ENCODE peak calls at places on chromosomes 12 and 14, in five cellular contexts. C, Q, D, M and V are unnamed samples.

GRCh38 chr12:64752833-64753238 is 6.4 kb downstream of the GNS start:
- DNase-seq in Q (no peak), M (no peak), D (no peak), C (no peak), V (no peak)

GRCh38 chr14:39474416-39474911 is 42.2 kb upstream of the FBXO33 start:
- DNase-seq in C (no peak), D (no peak), M (no peak), Q (no peak), V (no peak)

GRCh38 chr14:98371141-98371540 is 900.9 kb downstream of the BCL11B start:
- DNase-seq in Q (no peak), M (no peak), D (no peak), C (no peak), V (no peak)

GRCh38 chr14:65476290-65476941 is 63.9 kb downstream of the FUT8 start:
- DNase-seq in C (no peak), D (no peak), M (no peak), Q (no peak), V (no peak)

GRCh38 chr12:2126676-2127406 is 74.1 kb downstream of the CACNA1C start:
- DNase-seq in D (no peak), C (no peak), M (no peak), Q (no peak), V (no peak)

GRCh38 chr14:31716208-31716607 is 155.0 kb downstream of the NUBPL start:
- DNase-seq in D (no peak), C (no peak), M (no peak), Q (peak), V (no peak)

GRCh38 chr14:92897922-92898599 is 24.9 kb upstream of the CHGA start:
- DNase-seq in M (no peak), D (no peak), C (no peak), Q (no peak), V (peak)

GRCh38 chr12:112430929-112431328 is 12.2 kb downstream of the PTPN11 start:
- DNase-seq in Q (no peak), M (no peak), C (no peak), D (no peak), V (no peak)

GRCh38 chr12:45543887-45544286 is 185.6 kb upstream of the ARID2 start:
- DNase-seq in Q (peak), M (peak), C (no peak), D (peak), V (peak)

GRCh38 chr12:89673603-89674002 is 35.0 kb downstream of the ATP2B1 start:
- DNase-seq in C (no peak), Q (no peak), M (no peak), D (no peak), V (no peak)

GRCh38 chr12:105343836-105344235 is 13.3 kb downstream of the C12orf75 start:
- DNase-seq in D (no peak), M (no peak), C (no peak), Q (no peak), V (no peak)

GRCh38 chr12:113242560-113242959 is 21.3 kb downstream of the TPCN1 start:
- DNase-seq in D (no peak), Q (no peak), M (no peak), C (no peak), V (no peak)

GRCh38 chr14:85387181-85387580 is 142.8 kb upstream of the FLRT2 start:
- DNase-seq in C (no peak), Q (no peak), D (no peak), M (no peak), V (no peak)

DNA sequence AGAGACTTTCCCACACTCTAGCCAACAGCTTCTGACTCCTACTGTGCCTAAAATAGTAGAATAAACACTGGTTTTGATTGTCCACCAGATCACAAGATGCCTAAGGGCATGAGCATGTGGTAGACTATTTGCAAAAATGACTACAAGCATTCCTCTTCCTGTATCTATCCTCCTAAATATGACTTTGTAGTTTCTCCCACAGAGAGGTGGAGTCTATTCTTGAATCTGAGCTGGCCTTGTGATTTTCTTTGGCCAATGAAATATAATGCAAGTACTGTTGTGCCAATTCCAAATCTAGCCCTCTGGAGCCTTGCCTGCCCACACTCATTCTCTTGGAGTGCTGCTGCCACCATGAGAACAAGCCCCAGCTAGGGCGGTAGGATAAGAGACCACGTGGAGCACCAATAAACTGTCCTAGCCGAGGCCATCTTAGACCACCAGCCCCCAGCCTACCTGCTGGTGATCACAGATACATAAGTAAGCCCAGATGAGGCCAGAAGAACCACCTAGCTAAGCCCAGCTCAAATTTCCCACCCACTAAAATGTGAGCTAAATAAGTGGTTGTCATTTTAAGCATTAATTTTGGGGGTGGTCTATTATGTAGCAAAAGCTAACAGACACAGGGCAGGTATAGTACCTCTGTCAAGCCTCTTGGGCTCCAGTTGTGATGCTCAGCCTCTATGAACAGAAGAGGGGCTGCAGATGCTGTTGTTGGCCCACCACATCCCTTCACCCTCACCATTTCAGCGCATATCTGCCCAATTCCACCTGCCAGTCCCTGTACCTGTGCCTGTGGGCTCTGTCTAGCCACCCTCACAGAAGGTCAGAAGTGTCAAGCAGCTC is 17.9 kb downstream of the ZFP36L1 start:
- DNase-seq in M (no peak), Q (peak), D (no peak), C (peak), V (peak)
- TF ChIP-seq CTCF in M (no peak), Q (no peak), D (no peak), C (no peak), V (no peak)

GRCh38 chr14:80403036-80403435 is 191.7 kb upstream of the DIO2 start:
- DNase-seq in Q (no peak), C (no peak), M (no peak), D (no peak), V (no peak)
- TF ChIP-seq CTCF in Q (no peak), C (no peak), M (no peak), D (no peak), V (no peak)

GRCh38 chr12:50261654-50262053 is 21.7 kb downstream of the LIMA1 start:
- DNase-seq in C (no peak), Q (peak), D (no peak), M (no peak), V (peak)
- TF ChIP-seq CTCF in C (no peak), Q (peak), D (no peak), M (no peak), V (no peak)

GRCh38 chr14:51131516-51131915 is 36.6 kb upstream of the TRIM9 start:
- DNase-seq in M (no peak), C (no peak), Q (no peak), D (no peak), V (no peak)

DNA sequence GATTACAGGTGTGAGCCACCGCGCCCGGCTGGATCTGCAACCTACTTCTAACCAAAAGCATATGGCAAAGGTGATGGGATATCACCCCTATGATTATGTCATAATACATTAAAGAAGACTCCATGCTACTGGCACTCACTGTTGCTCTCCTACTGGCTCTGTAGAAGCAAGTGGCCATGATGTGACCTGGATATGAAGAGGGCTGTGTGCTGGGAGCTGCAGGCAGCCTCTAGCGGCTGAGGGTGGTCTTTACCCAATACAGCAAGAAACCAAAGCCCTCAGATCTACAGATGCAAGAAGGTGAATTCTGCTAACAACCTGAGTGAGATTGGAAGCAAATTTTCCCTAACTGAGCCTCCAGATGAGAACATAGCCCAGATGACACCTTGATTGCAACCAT is 34.2 kb upstream of the TRIM9 start:
- DNase-seq in M (no peak), C (no peak), Q (no peak), D (no peak), V (no peak)
- TF ChIP-seq CTCF in M (no peak), C (no peak), Q (no peak), D (no peak), V (no peak)

DNA sequence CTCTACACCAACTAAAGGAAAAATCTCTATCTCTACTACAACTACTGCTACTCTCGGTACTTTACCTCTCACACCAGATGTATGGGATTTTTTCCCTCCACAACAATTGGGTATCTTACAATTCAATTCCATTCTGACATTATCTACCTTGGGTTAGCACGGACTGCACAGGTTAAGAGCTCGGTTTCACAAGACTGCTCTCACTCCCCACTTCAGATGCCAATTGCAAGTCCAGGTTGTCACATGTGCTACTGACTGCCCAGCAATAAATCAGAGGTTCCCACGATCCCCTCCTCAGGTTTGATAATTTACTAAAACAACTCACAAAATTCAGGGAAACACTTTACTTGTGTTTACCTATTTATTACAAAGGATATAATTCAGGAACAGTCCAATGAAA is 58.0 kb downstream of the OVCH1 start:
- DNase-seq in C (no peak), Q (no peak), M (no peak), D (no peak), V (no peak)
- TF ChIP-seq CTCF in C (no peak), Q (no peak), M (no peak), D (no peak), V (no peak)

DNA sequence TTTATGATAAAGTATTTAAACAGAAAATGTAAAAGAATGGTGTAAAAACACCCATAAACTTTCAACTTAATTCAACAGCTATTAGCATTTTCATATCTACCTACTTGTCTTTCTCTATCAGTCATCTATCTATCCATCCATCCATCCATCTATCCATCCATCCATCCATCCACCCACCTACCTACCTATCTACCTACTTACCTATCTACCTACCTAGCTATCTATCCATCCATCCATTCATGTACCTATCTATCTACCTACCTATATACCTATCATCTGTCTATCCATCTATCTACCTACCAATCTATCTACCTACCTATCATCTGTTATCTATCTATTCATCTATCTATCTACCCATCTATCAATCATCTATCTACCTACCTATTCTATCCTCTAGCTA is 8.5 kb downstream of the NOS1 start:
- DNase-seq in D (no peak), Q (no peak), M (no peak), C (no peak), V (no peak)
- TF ChIP-seq CTCF in D (no peak), Q (no peak), M (no peak), C (no peak), V (no peak)

GRCh38 chr12:111076611-111077451 is 156.5 kb upstream of the MYL2 start:
- DNase-seq in Q (no peak), M (no peak), D (no peak), C (no peak), V (no peak)
- TF ChIP-seq CTCF in Q (no peak), M (no peak), D (no peak), C (no peak), V (no peak)

DNA sequence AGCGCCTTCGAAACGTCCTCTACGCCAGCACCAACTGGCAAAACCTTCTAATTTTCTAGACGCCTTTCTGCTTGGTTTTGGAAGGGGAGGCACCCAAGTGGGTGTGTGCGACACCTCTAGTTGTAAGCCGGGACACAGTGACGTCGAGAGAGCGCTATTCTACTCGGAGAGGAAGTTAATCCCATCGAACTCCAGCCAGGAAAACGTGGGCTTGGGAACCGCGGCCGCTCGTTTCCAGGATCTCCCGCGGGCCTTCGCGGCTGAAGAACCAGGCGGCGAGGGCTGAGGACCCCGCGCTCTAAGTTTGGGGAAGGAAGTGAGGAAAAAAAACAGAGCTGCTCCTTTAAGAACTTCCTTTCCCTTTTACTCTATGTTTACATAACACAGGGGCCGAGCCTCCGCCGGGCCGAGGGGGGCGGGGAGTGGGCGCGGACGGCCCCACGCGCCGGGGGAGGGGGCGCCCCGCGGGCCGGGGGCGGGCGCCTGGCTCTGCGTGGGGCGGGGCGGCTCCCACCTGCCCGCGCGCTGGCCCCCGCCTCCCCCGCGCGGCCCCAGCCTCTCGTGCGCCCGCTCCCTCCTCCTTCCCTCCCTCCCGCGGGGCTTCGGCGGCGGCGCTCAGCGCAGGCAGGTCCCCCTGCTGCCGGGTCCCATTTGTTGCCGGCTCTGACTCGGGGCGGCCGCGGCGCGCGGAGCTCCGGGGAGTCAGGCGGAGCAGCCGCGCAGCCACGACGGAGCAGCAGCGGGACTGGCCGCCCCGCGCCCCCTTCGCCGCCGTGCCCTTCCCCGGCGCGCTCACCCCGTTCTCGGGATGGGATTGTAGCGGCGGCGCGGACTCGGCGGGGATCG is at the start of gene PELI2:
- DNase-seq in D (peak), C (peak), Q (peak), M (no peak), V (peak)
- TF ChIP-seq CTCF in D (no peak), C (no peak), Q (peak), M (no peak), V (no peak)

GRCh38 chr14:76313303-76313702 is 62.6 kb upstream of the ESRRB start:
- DNase-seq in C (no peak), Q (no peak), D (no peak), M (no peak), V (no peak)
- TF ChIP-seq CTCF in C (no peak), Q (no peak), D (no peak), M (no peak), V (no peak)

GRCh38 chr14:90575336-90575735 is 178.5 kb downstream of the CALM1 start:
- DNase-seq in C (no peak), D (no peak), M (no peak), Q (no peak), V (no peak)
- TF ChIP-seq CTCF in C (no peak), D (no peak), M (no peak), Q (no peak), V (no peak)